ENCODE peak calls at places on chromosomes 6 and 20, in six cellular contexts. G is MCF 10A, W is neural progenitor cell, P is hepatocyte, U is kidney epithelial cell, M is mucosa of descending colon. X is an unnamed sample.

GRCh38 chr20:23415958-23416583 is 5.2 kb downstream of the NAPB start:
- DNase-seq in P (no peak), U (no peak), G (peak; percentile 58), W (no peak), M (no peak), X (no peak)

GRCh38 chr20:645318-646106 is 7.5 kb downstream of the SRXN1 start:
- DNase-seq in W (peak; percentile 86), U (no peak), G (peak; percentile 58), P (peak; percentile 75), M (peak; percentile 85), X (peak; percentile 76)

GRCh38 chr20:56350842-56351241 is 7.9 kb upstream of the FAM210B start:
- DNase-seq in P (no peak), U (no peak), W (no peak), M (no peak), G (no peak), X (no peak)

GRCh38 chr20:31542201-31542842 is 28.1 kb downstream of the HM13 start:
- DNase-seq in W (no peak), M (no peak), P (no peak), U (no peak), G (no peak), X (no peak)

GRCh38 chr6:36743538-36744441 is 46.2 kb downstream of the RAB44 start:
- DNase-seq in U (no peak), P (peak; percentile 47), M (peak; percentile 85), W (no peak), G (no peak), X (peak; percentile 34)

GRCh38 chr20:19828233-19828632 is 70.2 kb downstream of the RIN2 start:
- DNase-seq in G (peak; percentile 72), M (no peak), U (no peak), W (no peak), P (peak; percentile 39), X (no peak)

GRCh38 chr6:39530201-39530759 is 194.9 kb downstream of the KIF6 start:
- DNase-seq in U (no peak), W (no peak), P (peak; percentile 16), M (no peak), G (peak; percentile 42), X (no peak)

GRCh38 chr6:37818536-37819176 is 871 bp upstream of the ZFAND3 start:
- DNase-seq in U (peak; percentile 76), W (peak; percentile 97), P (peak; percentile 98), G (peak; percentile 97), M (peak; percentile 96), X (peak; percentile 94)

GRCh38 chr20:44910690-44911262 is 916 bp downstream of the PABPC1L start:
- DNase-seq in P (no peak), W (peak; percentile 31), U (no peak), M (no peak), G (peak; percentile 9), X (peak; percentile 34)

GRCh38 chr6:1363729-1364572 is 25.4 kb upstream of the FOXF2 start:
- DNase-seq in M (no peak), P (no peak), G (peak; percentile 33), U (no peak), W (no peak), X (no peak)
- TF ChIP-seq CTCF in M (no peak), P (peak; percentile 31), G (peak; percentile 42), U (no peak), W (peak; percentile 58), X (no peak)

DNA sequence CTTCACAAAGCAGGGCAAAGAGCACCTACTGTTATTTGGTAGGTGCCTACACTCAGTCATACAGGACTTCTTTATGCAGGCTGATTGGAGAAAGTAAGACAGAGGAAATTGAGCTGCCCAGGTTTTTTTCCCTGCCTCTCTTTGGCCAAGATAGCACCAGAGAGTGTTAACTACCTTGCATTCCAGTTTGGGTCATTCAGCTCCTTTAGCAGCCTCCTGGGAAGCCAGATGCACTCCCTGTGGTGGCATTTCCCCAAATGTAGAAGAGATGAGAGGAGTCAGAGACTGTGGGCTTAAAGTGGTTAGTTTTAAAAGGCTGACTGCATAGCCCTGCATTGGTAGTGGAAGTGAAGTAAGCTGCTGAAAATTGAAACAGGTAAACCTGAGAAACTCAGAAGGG is 358.4 kb downstream of the BCKDHB start:
- DNase-seq in M (no peak), G (no peak), W (no peak), U (no peak), P (no peak), X (no peak)
- TF ChIP-seq CTCF in M (no peak), G (no peak), W (no peak), U (no peak), P (no peak), X (no peak)

GRCh38 chr6:70520575-70520974 is 46.2 kb upstream of the SDHAF4 start:
- DNase-seq in W (no peak), U (no peak), G (peak; percentile 13), M (no peak), P (peak; percentile 16), X (no peak)
- TF ChIP-seq CTCF in W (peak; percentile 46), U (peak; percentile 33), G (peak; percentile 46), M (no peak), P (peak; percentile 53), X (no peak)

GRCh38 chr6:126180585-126180984 is 159.3 kb upstream of the CENPW start:
- DNase-seq in W (no peak), M (no peak), P (no peak), G (peak; percentile 98), U (peak; percentile 98), X (peak; percentile 41)

GRCh38 chr6:126188271-126188909 is 151.5 kb upstream of the CENPW start:
- DNase-seq in M (no peak), U (no peak), G (peak; percentile 75), W (no peak), P (no peak), X (no peak)

GRCh38 chr6:126181173-126181741 is 158.7 kb upstream of the CENPW start:
- DNase-seq in U (no peak), G (peak; percentile 8), M (no peak), W (no peak), P (no peak), X (peak; percentile 2)

GRCh38 chr6:126181890-126182289 is 158.0 kb upstream of the CENPW start:
- DNase-seq in P (no peak), W (no peak), G (no peak), M (no peak), U (no peak), X (no peak)

DNA sequence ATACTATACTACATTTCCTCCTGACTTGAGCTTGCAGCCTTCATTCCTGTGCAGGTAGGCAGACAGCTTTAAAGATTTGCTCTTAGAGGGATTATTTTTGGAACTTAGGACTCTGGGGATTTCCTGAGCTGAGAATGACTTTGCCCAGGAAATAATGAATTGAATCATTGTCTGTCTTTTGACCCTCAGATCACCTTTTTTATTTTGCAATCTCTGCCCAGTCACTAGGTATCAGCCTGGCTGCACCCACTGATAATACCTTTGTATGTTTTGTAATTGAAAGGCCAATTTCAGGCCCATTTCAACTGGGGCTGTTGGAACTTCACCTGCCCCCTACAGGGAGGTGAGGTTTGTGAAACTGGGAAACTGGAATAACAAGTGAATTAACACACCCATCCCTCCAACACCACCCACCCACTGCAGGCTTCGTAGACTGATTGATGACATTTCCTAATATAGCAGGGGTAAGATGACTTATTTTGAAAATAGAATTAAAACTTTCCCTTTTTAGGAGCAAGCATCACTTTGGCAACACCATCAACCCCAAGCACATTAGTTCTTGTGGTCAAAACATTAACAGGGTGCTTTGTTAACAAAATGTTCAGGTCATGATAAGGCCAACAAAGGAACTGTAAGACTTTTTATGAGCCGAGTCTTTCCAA is 157.1 kb upstream of the CENPW start:
- DNase-seq in P (no peak), W (no peak), G (peak; percentile 58), U (peak; percentile 45), M (no peak), X (peak; percentile 81)
- TF ChIP-seq CTCF in P (no peak), W (no peak), G (no peak), U (no peak), M (no peak), X (no peak)

DNA sequence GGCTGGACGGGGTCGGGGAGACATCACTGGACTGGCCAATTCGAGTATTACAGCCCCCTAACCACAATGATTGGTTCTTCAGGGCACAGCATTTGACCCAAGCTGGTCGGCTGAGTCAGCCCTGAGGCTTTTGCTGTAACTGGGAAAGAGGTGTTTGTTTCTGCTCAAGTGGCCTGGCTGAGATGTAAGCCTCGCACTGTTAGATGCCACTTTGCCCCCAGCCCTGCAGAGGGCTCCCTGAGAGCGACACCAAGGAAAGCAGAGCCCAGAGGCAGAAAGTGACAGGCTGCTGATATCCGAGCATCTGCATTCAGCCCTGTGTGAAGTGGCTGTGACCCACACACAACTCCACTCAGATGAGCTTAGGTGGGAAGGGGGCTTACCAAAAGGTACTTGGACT is 19.4 kb downstream of the ERGIC3 start:
- DNase-seq in U (peak; percentile 47), G (peak; percentile 51), W (peak; percentile 77), M (peak; percentile 58), P (peak; percentile 53), X (peak; percentile 28)
- TF ChIP-seq CTCF in U (peak; percentile 64), G (no peak), W (peak; percentile 57), M (no peak), P (peak; percentile 38), X (no peak)

GRCh38 chr6:4021133-4021861 is 57.6 kb downstream of the FAM217A start:
- DNase-seq in W (peak; percentile 96), M (peak; percentile 95), G (peak; percentile 97), U (peak; percentile 92), P (peak; percentile 97), X (peak; percentile 88)
- TF ChIP-seq CTCF in W (peak; percentile 50), M (no peak), G (no peak), U (peak; percentile 15), P (peak; percentile 39), X (no peak)

GRCh38 chr6:138943089-138943625 is 44.9 kb downstream of the REPS1 start:
- DNase-seq in W (no peak), G (no peak), M (no peak), U (no peak), P (no peak), X (no peak)

GRCh38 chr6:138948780-138949179 is 39.3 kb downstream of the REPS1 start:
- DNase-seq in W (no peak), G (no peak), M (no peak), U (no peak), P (no peak), X (no peak)

GRCh38 chr6:138948028-138948427 is 40.0 kb downstream of the REPS1 start:
- DNase-seq in W (no peak), P (no peak), G (no peak), U (no peak), M (no peak), X (no peak)

GRCh38 chr6:138944412-138944811 is 43.6 kb downstream of the REPS1 start:
- DNase-seq in P (no peak), G (peak; percentile 54), W (no peak), U (peak; percentile 54), M (no peak), X (peak; percentile 7)

GRCh38 chr6:138945354-138945753 is 42.7 kb downstream of the REPS1 start:
- DNase-seq in U (no peak), P (no peak), G (no peak), M (no peak), W (no peak), X (peak; percentile 4)
- TF ChIP-seq CTCF in U (peak; percentile 12), P (no peak), G (peak; percentile 15), M (no peak), W (peak; percentile 36), X (no peak)

GRCh38 chr6:162965366-162965765 is 237.6 kb downstream of the PACRG start:
- DNase-seq in W (peak; percentile 73), M (no peak), G (no peak), U (no peak), P (no peak), X (no peak)
- TF ChIP-seq CTCF in W (no peak), M (no peak), G (no peak), U (no peak), P (no peak), X (no peak)

X was measured in Calu3.